ENCODE peak calls at places on chromosomes 3 and 15, in seven cellular contexts. One of them, this sample, is unnamed.

GRCh38 chr15:41568350-41569017 is 9.5 kb downstream of the TYRO3 start:
- DNase-seq in activated naive CD4-positive, alpha-beta T cell: no peak
- DNase-seq in MM.1S: no peak
- DNase-seq in EL: peak
- DNase-seq in endothelial cell: peak
- DNase-seq in T-cell: no peak
- DNase-seq in cerebellar cortex: no peak
- DNase-seq in this sample: no peak

GRCh38 chr15:49895337-49896223 is 223.5 kb downstream of the ATP8B4 start:
- DNase-seq in cerebellar cortex: no peak
- DNase-seq in activated naive CD4-positive, alpha-beta T cell: no peak
- DNase-seq in EL: no peak
- DNase-seq in endothelial cell: no peak
- DNase-seq in T-cell: no peak
- DNase-seq in MM.1S: no peak
- DNase-seq in this sample: no peak

GRCh38 chr3:123627673-123628670 is 43.1 kb upstream of the HACD2 start:
- DNase-seq in endothelial cell: no peak
- DNase-seq in T-cell: no peak
- DNase-seq in cerebellar cortex: no peak
- DNase-seq in MM.1S: no peak
- DNase-seq in activated naive CD4-positive, alpha-beta T cell: no peak
- DNase-seq in EL: no peak
- DNase-seq in this sample: peak

GRCh38 chr3:69370156-69370944 is 15.5 kb downstream of the FRMD4B start:
- DNase-seq in activated naive CD4-positive, alpha-beta T cell: no peak
- DNase-seq in EL: peak
- DNase-seq in MM.1S: no peak
- DNase-seq in cerebellar cortex: no peak
- DNase-seq in T-cell: peak
- DNase-seq in endothelial cell: no peak
- DNase-seq in this sample: no peak

GRCh38 chr15:80507131-80507530 is 102.9 kb downstream of the ARNT2 start:
- DNase-seq in MM.1S: no peak
- DNase-seq in endothelial cell: no peak
- DNase-seq in EL: peak
- DNase-seq in T-cell: no peak
- DNase-seq in activated naive CD4-positive, alpha-beta T cell: no peak
- DNase-seq in cerebellar cortex: no peak
- DNase-seq in this sample: no peak

GRCh38 chr3:129556890-129557736 is 14.1 kb downstream of the H1-8 start:
- DNase-seq in activated naive CD4-positive, alpha-beta T cell: no peak
- DNase-seq in T-cell: no peak
- DNase-seq in EL: no peak
- DNase-seq in cerebellar cortex: no peak
- DNase-seq in endothelial cell: no peak
- DNase-seq in MM.1S: no peak
- DNase-seq in this sample: no peak

GRCh38 chr15:40343512-40343911 is 2.8 kb upstream of the CCDC9B start:
- DNase-seq in T-cell: no peak
- DNase-seq in MM.1S: no peak
- DNase-seq in cerebellar cortex: no peak
- DNase-seq in EL: peak
- DNase-seq in endothelial cell: no peak
- DNase-seq in activated naive CD4-positive, alpha-beta T cell: no peak
- DNase-seq in this sample: no peak

GRCh38 chr3:65951836-65952505 is 86.7 kb downstream of the MAGI1 start:
- DNase-seq in T-cell: no peak
- DNase-seq in activated naive CD4-positive, alpha-beta T cell: no peak
- DNase-seq in MM.1S: no peak
- DNase-seq in EL: peak
- DNase-seq in endothelial cell: no peak
- DNase-seq in cerebellar cortex: no peak
- DNase-seq in this sample: no peak

GRCh38 chr3:193831495-193832455 is 238.8 kb downstream of the OPA1 start:
- DNase-seq in MM.1S: peak
- DNase-seq in EL: no peak
- DNase-seq in cerebellar cortex: peak
- DNase-seq in T-cell: no peak
- DNase-seq in activated naive CD4-positive, alpha-beta T cell: no peak
- DNase-seq in endothelial cell: no peak
- DNase-seq in this sample: peak

GRCh38 chr3:113839551-113839950 is 963 bp downstream of the GRAMD1C start:
- DNase-seq in T-cell: no peak
- DNase-seq in cerebellar cortex: peak
- DNase-seq in activated naive CD4-positive, alpha-beta T cell: no peak
- DNase-seq in endothelial cell: no peak
- DNase-seq in MM.1S: no peak
- DNase-seq in EL: no peak
- DNase-seq in this sample: no peak

GRCh38 chr3:61967937-61968336 is 405.4 kb downstream of the FEZF2 start:
- DNase-seq in MM.1S: no peak
- DNase-seq in EL: no peak
- DNase-seq in T-cell: no peak
- DNase-seq in activated naive CD4-positive, alpha-beta T cell: no peak
- DNase-seq in cerebellar cortex: no peak
- DNase-seq in endothelial cell: no peak
- DNase-seq in this sample: no peak

GRCh38 chr15:43293402-43293801 is 26.7 kb upstream of the TGM5 start:
- DNase-seq in EL: no peak
- DNase-seq in MM.1S: no peak
- DNase-seq in activated naive CD4-positive, alpha-beta T cell: no peak
- DNase-seq in endothelial cell: no peak
- DNase-seq in cerebellar cortex: no peak
- DNase-seq in T-cell: peak
- DNase-seq in this sample: peak

GRCh38 chr3:156685198-156685597 is 10.8 kb downstream of the TIPARP start:
- DNase-seq in endothelial cell: no peak
- DNase-seq in T-cell: no peak
- DNase-seq in cerebellar cortex: no peak
- DNase-seq in MM.1S: peak
- DNase-seq in EL: no peak
- DNase-seq in activated naive CD4-positive, alpha-beta T cell: no peak
- DNase-seq in this sample: peak

GRCh38 chr3:119240101-119240581 is 537 bp downstream of the B4GALT4 start:
- DNase-seq in activated naive CD4-positive, alpha-beta T cell: no peak
- DNase-seq in endothelial cell: peak
- DNase-seq in T-cell: no peak
- DNase-seq in EL: peak
- DNase-seq in MM.1S: no peak
- DNase-seq in cerebellar cortex: peak
- DNase-seq in this sample: no peak

GRCh38 chr15:55796321-55796965 is 53.5 kb upstream of the PRTG start:
- DNase-seq in MM.1S: no peak
- DNase-seq in cerebellar cortex: no peak
- DNase-seq in endothelial cell: no peak
- DNase-seq in T-cell: no peak
- DNase-seq in activated naive CD4-positive, alpha-beta T cell: no peak
- DNase-seq in EL: peak
- DNase-seq in this sample: peak

GRCh38 chr3:7520059-7520458 is 659.1 kb downstream of the GRM7 start:
- DNase-seq in cerebellar cortex: no peak
- DNase-seq in T-cell: no peak
- DNase-seq in EL: no peak
- DNase-seq in activated naive CD4-positive, alpha-beta T cell: no peak
- DNase-seq in MM.1S: no peak
- DNase-seq in endothelial cell: no peak
- DNase-seq in this sample: no peak

GRCh38 chr15:74631935-74632560 is 16.4 kb downstream of the CLK3 start:
- DNase-seq in endothelial cell: peak
- DNase-seq in MM.1S: peak
- DNase-seq in T-cell: peak
- DNase-seq in cerebellar cortex: peak
- DNase-seq in EL: peak
- DNase-seq in activated naive CD4-positive, alpha-beta T cell: no peak
- DNase-seq in this sample: peak

GRCh38 chr15:63448261-63448660 is 56.1 kb upstream of the USP3 start:
- DNase-seq in endothelial cell: no peak
- DNase-seq in cerebellar cortex: no peak
- DNase-seq in activated naive CD4-positive, alpha-beta T cell: no peak
- DNase-seq in EL: no peak
- DNase-seq in T-cell: no peak
- DNase-seq in MM.1S: no peak
- DNase-seq in this sample: no peak

GRCh38 chr15:58136731-58137130 is 1.4 kb upstream of the AQP9 start:
- DNase-seq in T-cell: no peak
- DNase-seq in cerebellar cortex: no peak
- DNase-seq in EL: peak
- DNase-seq in endothelial cell: no peak
- DNase-seq in activated naive CD4-positive, alpha-beta T cell: no peak
- DNase-seq in MM.1S: no peak
- DNase-seq in this sample: no peak

GRCh38 chr3:15361494-15362214 is 29.3 kb upstream of the SH3BP5 start:
- DNase-seq in T-cell: no peak
- DNase-seq in cerebellar cortex: no peak
- DNase-seq in endothelial cell: no peak
- DNase-seq in EL: peak
- DNase-seq in activated naive CD4-positive, alpha-beta T cell: no peak
- DNase-seq in MM.1S: no peak
- DNase-seq in this sample: peak

GRCh38 chr3:150384517-150385212 is 23.4 kb upstream of the TSC22D2 start:
- DNase-seq in cerebellar cortex: peak
- DNase-seq in T-cell: peak
- DNase-seq in endothelial cell: peak
- DNase-seq in activated naive CD4-positive, alpha-beta T cell: no peak
- DNase-seq in EL: no peak
- DNase-seq in MM.1S: peak
- DNase-seq in this sample: no peak

GRCh38 chr15:100131321-100132224 is 210.2 kb downstream of the ADAMTS17 start:
- DNase-seq in T-cell: no peak
- DNase-seq in EL: no peak
- DNase-seq in activated naive CD4-positive, alpha-beta T cell: no peak
- DNase-seq in cerebellar cortex: no peak
- DNase-seq in MM.1S: peak
- DNase-seq in endothelial cell: no peak
- DNase-seq in this sample: no peak

GRCh38 chr3:112560330-112560729 is 1.4 kb downstream of the ATG3 start:
- DNase-seq in MM.1S: no peak
- DNase-seq in EL: no peak
- DNase-seq in cerebellar cortex: no peak
- DNase-seq in T-cell: no peak
- DNase-seq in endothelial cell: no peak
- DNase-seq in activated naive CD4-positive, alpha-beta T cell: no peak
- DNase-seq in this sample: no peak

GRCh38 chr3:129950318-129951046 is 24.0 kb upstream of the TRH start:
- DNase-seq in MM.1S: peak
- DNase-seq in cerebellar cortex: no peak
- DNase-seq in activated naive CD4-positive, alpha-beta T cell: no peak
- DNase-seq in T-cell: no peak
- DNase-seq in endothelial cell: no peak
- DNase-seq in EL: no peak
- DNase-seq in this sample: no peak

GRCh38 chr3:61250784-61251173 is 473 bp downstream of the FHIT start:
- DNase-seq in endothelial cell: no peak
- DNase-seq in activated naive CD4-positive, alpha-beta T cell: no peak
- DNase-seq in cerebellar cortex: peak
- DNase-seq in EL: no peak
- DNase-seq in MM.1S: peak
- DNase-seq in T-cell: peak
- DNase-seq in this sample: peak

GRCh38 chr15:83977992-83978391 is 257.6 kb upstream of the GOLGA6L4 start:
- DNase-seq in cerebellar cortex: peak
- DNase-seq in endothelial cell: no peak
- DNase-seq in MM.1S: no peak
- DNase-seq in T-cell: no peak
- DNase-seq in activated naive CD4-positive, alpha-beta T cell: no peak
- DNase-seq in EL: no peak
- DNase-seq in this sample: no peak

GRCh38 chr15:63504979-63505841 is 817 bp downstream of the USP3 start:
- DNase-seq in MM.1S: peak
- DNase-seq in endothelial cell: peak
- DNase-seq in activated naive CD4-positive, alpha-beta T cell: no peak
- DNase-seq in T-cell: peak
- DNase-seq in EL: peak
- DNase-seq in cerebellar cortex: peak
- DNase-seq in this sample: peak

GRCh38 chr15:82850731-82851130 is 41.3 kb downstream of the WHAMM start:
- DNase-seq in T-cell: no peak
- DNase-seq in activated naive CD4-positive, alpha-beta T cell: no peak
- DNase-seq in MM.1S: no peak
- DNase-seq in endothelial cell: no peak
- DNase-seq in EL: no peak
- DNase-seq in cerebellar cortex: peak
- DNase-seq in this sample: peak

GRCh38 chr15:67080118-67080899 is 14.9 kb downstream of the SMAD3 start:
- DNase-seq in EL: peak
- DNase-seq in T-cell: no peak
- DNase-seq in MM.1S: peak
- DNase-seq in endothelial cell: no peak
- DNase-seq in activated naive CD4-positive, alpha-beta T cell: no peak
- DNase-seq in cerebellar cortex: no peak
- DNase-seq in this sample: no peak

GRCh38 chr15:92884813-92885461 is 15.2 kb upstream of the CHD2 start:
- DNase-seq in activated naive CD4-positive, alpha-beta T cell: no peak
- DNase-seq in endothelial cell: no peak
- DNase-seq in cerebellar cortex: peak
- DNase-seq in T-cell: no peak
- DNase-seq in EL: no peak
- DNase-seq in MM.1S: no peak
- DNase-seq in this sample: peak

GRCh38 chr3:108595304-108595703 is 5.8 kb downstream of the DZIP3 start:
- DNase-seq in EL: no peak
- DNase-seq in activated naive CD4-positive, alpha-beta T cell: no peak
- DNase-seq in T-cell: no peak
- DNase-seq in endothelial cell: no peak
- DNase-seq in cerebellar cortex: no peak
- DNase-seq in MM.1S: no peak
- DNase-seq in this sample: no peak

GRCh38 chr3:49563040-49563578 is 8.8 kb downstream of the BSN start:
- DNase-seq in MM.1S: no peak
- DNase-seq in cerebellar cortex: no peak
- DNase-seq in T-cell: no peak
- DNase-seq in activated naive CD4-positive, alpha-beta T cell: no peak
- DNase-seq in endothelial cell: no peak
- DNase-seq in EL: no peak
- DNase-seq in this sample: peak

GRCh38 chr3:152109038-152109437 is 159.7 kb upstream of the MBNL1 start:
- DNase-seq in endothelial cell: no peak
- DNase-seq in cerebellar cortex: no peak
- DNase-seq in activated naive CD4-positive, alpha-beta T cell: no peak
- DNase-seq in T-cell: no peak
- DNase-seq in MM.1S: no peak
- DNase-seq in EL: no peak
- DNase-seq in this sample: no peak

GRCh38 chr15:44501768-44502366 is 35.1 kb upstream of the EIF3J start:
- DNase-seq in endothelial cell: no peak
- DNase-seq in EL: peak
- DNase-seq in cerebellar cortex: peak
- DNase-seq in T-cell: no peak
- DNase-seq in MM.1S: peak
- DNase-seq in activated naive CD4-positive, alpha-beta T cell: no peak
- DNase-seq in this sample: peak

GRCh38 chr3:57974796-57975388 is 33.3 kb upstream of the FLNB start:
- DNase-seq in endothelial cell: no peak
- DNase-seq in T-cell: no peak
- DNase-seq in EL: peak
- DNase-seq in activated naive CD4-positive, alpha-beta T cell: no peak
- DNase-seq in MM.1S: no peak
- DNase-seq in cerebellar cortex: no peak
- DNase-seq in this sample: no peak

GRCh38 chr3:114626751-114627150 is 332.9 kb downstream of the TIGIT start:
- DNase-seq in T-cell: no peak
- DNase-seq in activated naive CD4-positive, alpha-beta T cell: no peak
- DNase-seq in cerebellar cortex: no peak
- DNase-seq in endothelial cell: no peak
- DNase-seq in EL: no peak
- DNase-seq in MM.1S: no peak
- DNase-seq in this sample: peak

GRCh38 chr3:39278616-39278935 is 1.3 kb downstream of the CX3CR1 start:
- DNase-seq in endothelial cell: no peak
- DNase-seq in EL: no peak
- DNase-seq in MM.1S: no peak
- DNase-seq in T-cell: no peak
- DNase-seq in activated naive CD4-positive, alpha-beta T cell: no peak
- DNase-seq in cerebellar cortex: no peak
- DNase-seq in this sample: no peak

GRCh38 chr3:55771503-55771902 is 284.4 kb upstream of the WNT5A start:
- DNase-seq in activated naive CD4-positive, alpha-beta T cell: no peak
- DNase-seq in MM.1S: no peak
- DNase-seq in cerebellar cortex: peak
- DNase-seq in endothelial cell: no peak
- DNase-seq in EL: no peak
- DNase-seq in T-cell: no peak
- DNase-seq in this sample: peak